ENCODE peak calls at places on chromosome 13, in five cellular contexts. L, S, J, F and O are unnamed samples. For H3K36me3, the result is how much of the 10 kb centered on the place peaks cover.

GRCh38 chr13:89846890-89847585 is 1500.4 kb upstream of the MIR17HG start:
- DNase-seq in L (no peak), S (no peak), J (no peak), F (no peak), O (no peak)

GRCh38 chr13:111168116-111168515 is 53.0 kb downstream of the ARHGEF7 start:
- DNase-seq in L (no peak), S (no peak), J (no peak), F (no peak), O (no peak)

GRCh38 chr13:94966380-94966779 is 254.0 kb upstream of the SOX21 start:
- DNase-seq in L (no peak), S (no peak), J (no peak), F (no peak), O (no peak)

GRCh38 chr13:40187836-40188591 is 478.4 kb downstream of the FOXO1 start:
- DNase-seq in L (no peak), S (no peak), J (no peak), F (no peak), O (no peak)

GRCh38 chr13:65600702-65601101 is 1629.4 kb downstream of the PCDH9 start:
- DNase-seq in L (no peak), S (no peak), J (no peak), F (no peak), O (no peak)

GRCh38 chr13:74708629-74709028 is 574.4 kb upstream of the KLF12 start:
- DNase-seq in L (no peak), S (no peak), J (no peak), F (no peak), O (no peak)

GRCh38 chr13:38821753-38822551 is 135.1 kb downstream of the FREM2 start:
- DNase-seq in L (no peak), S (no peak), J (no peak), F (no peak), O (no peak)

GRCh38 chr13:97659602-97660001 is 225.6 kb downstream of the RAP2A start:
- DNase-seq in L (peak), S (no peak), J (no peak), F (no peak), O (no peak)

GRCh38 chr13:35720690-35721554 is 244.4 kb upstream of the MAB21L1 start:
- DNase-seq in L (peak), S (peak), J (no peak), F (peak), O (peak)

DNA sequence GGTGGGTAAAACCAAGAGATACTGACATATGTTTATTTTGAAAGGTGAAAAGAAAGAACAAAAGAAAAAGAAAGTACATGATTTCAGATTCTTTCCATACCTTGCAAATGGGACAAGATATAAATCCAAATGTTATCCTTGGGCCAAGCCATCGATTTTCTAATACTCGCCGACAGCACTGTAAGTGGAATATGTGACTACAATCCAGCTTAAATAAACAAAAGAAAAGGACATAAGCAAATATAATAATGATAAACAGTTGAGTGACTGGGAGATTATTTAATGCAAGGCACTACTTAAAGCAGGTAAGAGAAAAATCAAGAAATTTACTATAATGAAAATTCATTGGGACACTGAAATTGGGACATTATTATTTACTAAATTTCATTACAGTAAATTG is 29.9 kb upstream of the FBXL3 start:
- DNase-seq in L (no peak), S (no peak), J (no peak), F (no peak), O (no peak)
- H3K36me3 ChIP-seq in L (under half), S (under half), J (half or more), F (half or more), O (under half)

GRCh38 chr13:66660013-66660804 is 569.9 kb downstream of the PCDH9 start:
- DNase-seq in L (no peak), S (no peak), J (no peak), F (no peak), O (no peak)
- H3K27ac ChIP-seq in L (no peak), S (no peak), J (no peak), F (no peak), O (no peak)

GRCh38 chr13:20843177-20843576 is 59.4 kb downstream of the XPO4 start:
- DNase-seq in L (peak), S (no peak), J (no peak), F (no peak), O (no peak)

GRCh38 chr13:20840590-20840989 is 62.0 kb downstream of the XPO4 start:
- DNase-seq in L (no peak), S (no peak), J (no peak), F (no peak), O (no peak)
- H3K36me3 ChIP-seq in L (under half), S (under half), J (under half), F (under half), O (under half)

DNA sequence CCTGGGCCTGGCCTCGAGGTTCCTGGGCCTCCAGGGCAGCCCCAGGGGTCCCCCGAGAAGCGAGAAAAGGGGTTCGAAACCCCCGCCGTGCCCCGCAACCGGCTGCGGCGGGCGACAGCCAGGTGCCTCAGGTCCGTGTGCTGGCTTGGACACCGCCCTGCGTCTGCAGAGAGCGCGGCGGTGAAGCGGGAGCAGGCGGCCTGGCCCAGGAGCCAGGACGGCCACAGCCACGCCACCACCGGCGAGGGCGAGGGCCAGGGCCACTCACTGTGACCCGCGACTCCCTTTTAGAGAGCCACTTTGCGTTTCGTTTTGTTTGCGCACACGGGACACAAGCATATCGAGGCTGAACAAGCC is 110.4 kb downstream of the CRYL1 start:
- DNase-seq in L (no peak), S (no peak), J (no peak), F (no peak), O (no peak)
- H3K27ac ChIP-seq in L (no peak), S (no peak), J (no peak), F (no peak), O (no peak)

DNA sequence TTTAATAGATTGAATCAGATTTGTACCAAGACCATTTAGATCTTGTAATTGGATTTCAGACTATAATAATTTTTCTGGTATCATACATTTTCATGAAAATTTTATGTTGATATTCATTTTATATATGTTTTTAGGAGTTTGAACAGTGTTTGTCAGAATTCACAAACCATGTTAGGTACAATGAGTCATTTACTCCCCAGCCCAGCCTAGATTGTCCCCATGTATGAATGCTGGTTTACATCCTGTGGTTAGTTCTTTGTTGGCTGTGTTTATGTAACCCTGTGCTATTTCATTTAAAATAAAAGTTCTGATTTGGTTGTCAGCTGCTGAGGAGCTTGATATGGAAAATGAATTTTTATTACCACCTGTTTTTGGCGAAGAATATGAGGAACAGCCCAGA is 96.7 kb downstream of the GJA3 start:
- DNase-seq in L (no peak), S (no peak), J (no peak), F (no peak), O (no peak)
- H3K36me3 ChIP-seq in L (under half), S (under half), J (half or more), F (half or more), O (under half)

GRCh38 chr13:27261376-27261775 is 9.3 kb upstream of the RASL11A start:
- DNase-seq in L (no peak), S (no peak), J (no peak), F (no peak), O (no peak)
- H3K27ac ChIP-seq in L (no peak), S (no peak), J (no peak), F (no peak), O (no peak)

GRCh38 chr13:32728327-32728726 is 142.1 kb downstream of the PDS5B start:
- DNase-seq in L (no peak), S (no peak), J (no peak), F (no peak), O (no peak)
- H3K36me3 ChIP-seq in L (under half), S (under half), J (under half), F (under half), O (under half)